ENCODE peak calls at places on chromosomes 7 and 10, in six cellular contexts. Q is activated CD4-positive, alpha-beta T cell treated with anti-CD3 and anti-CD28 coated beads for 24 hours; V is Calu3; O is AG20443; C is NCI-H2029; R is HEK293T. M is an unnamed sample.

GRCh38 chr7:95811846-95812445 is 39.6 kb downstream of the DYNC1I1 start:
- DNase-seq in O (peak), Q (no peak), R (no peak), V (no peak), C (no peak), M (no peak)

GRCh38 chr10:100579261-100579660 is 43.5 kb downstream of the HIF1AN start:
- DNase-seq in C (no peak), V (no peak), R (peak), O (no peak), Q (no peak), M (no peak)

GRCh38 chr7:40700653-40701475 is 566.1 kb downstream of the SUGCT start:
- DNase-seq in V (no peak), C (no peak), R (no peak), O (peak), Q (no peak), M (no peak)

GRCh38 chr7:6416516-6417145 is 31.1 kb downstream of the DAGLB start:
- DNase-seq in V (no peak), O (no peak), C (no peak), Q (no peak), R (no peak), M (no peak)

GRCh38 chr7:159211540-159212182 is 67.0 kb upstream of the VIPR2 start:
- DNase-seq in R (no peak), O (no peak), C (no peak), V (no peak), Q (no peak), M (no peak)

GRCh38 chr7:90178592-90179279 is 24.5 kb downstream of the STEAP1 start:
- DNase-seq in Q (no peak), V (no peak), R (no peak), C (no peak), O (peak), M (peak)

GRCh38 chr7:147485660-147486210 is 1104.8 kb upstream of the C7orf33 start:
- DNase-seq in R (no peak), Q (no peak), O (no peak), C (peak), V (no peak), M (no peak)

GRCh38 chr7:74587435-74588126 is 69.9 kb upstream of the GTF2I start:
- DNase-seq in V (peak), Q (no peak), O (peak), R (no peak), C (peak), M (peak)

GRCh38 chr7:130421685-130422084 is 19.1 kb downstream of the CEP41 start:
- DNase-seq in C (peak), V (no peak), R (no peak), O (peak), Q (no peak), M (peak)

GRCh38 chr7:77266162-77266807 is 66.7 kb upstream of the FGL2 start:
- DNase-seq in Q (no peak), R (no peak), O (no peak), C (no peak), V (no peak), M (no peak)

GRCh38 chr10:103969857-103970627 is 3.1 kb downstream of the SLK start:
- DNase-seq in V (no peak), O (no peak), Q (no peak), R (no peak), C (no peak), M (no peak)

GRCh38 chr10:118045842-118046490 is 775 bp downstream of the RAB11FIP2 start:
- DNase-seq in C (no peak), Q (peak), V (peak), O (peak), R (peak), M (peak)

M was measured in NCI-H460.